ENCODE peak calls at places on chromosomes 1 and 21, in four cellular contexts. S is hepatic stellate cell, I is dorsolateral prefrontal cortex, M is RPMI7951. W is an unnamed sample.

GRCh38 chr1:10308001-10308400 is 90.9 kb upstream of the PGD start:
- DNase-seq in S (no peak), I (no peak), M (no peak), W (no peak)

GRCh38 chr1:12407050-12407961 is 177.5 kb downstream of the VPS13D start:
- DNase-seq in S (peak), I (no peak), M (peak), W (peak)

GRCh38 chr1:207487636-207488035 is 8.3 kb upstream of the CR1 start:
- DNase-seq in S (no peak), I (no peak), M (no peak), W (no peak)

GRCh38 chr1:240126821-240127220 is 35.1 kb downstream of the FMN2 start:
- DNase-seq in S (peak), I (no peak), M (peak), W (peak)

GRCh38 chr1:43962324-43962723 is 7.5 kb upstream of the DPH2 start:
- DNase-seq in S (no peak), I (peak), M (no peak), W (no peak)

GRCh38 chr1:92902406-92902744 is 58.9 kb downstream of the DIPK1A start:
- DNase-seq in S (no peak), I (no peak), M (no peak), W (no peak)

GRCh38 chr1:227449051-227449450 is 114.3 kb upstream of the ZNF678 start:
- DNase-seq in S (peak), I (no peak), M (peak), W (peak)

GRCh38 chr1:224923726-224924125 is 5.7 kb upstream of the DNAH14 start:
- DNase-seq in S (no peak), I (no peak), M (no peak), W (no peak)

GRCh38 chr21:36171741-36172331 is 15.2 kb downstream of the DOP1B start:
- DNase-seq in S (peak), I (no peak), M (no peak), W (no peak)

GRCh38 chr21:46604975-46605758 is at the start of gene S100B:
- DNase-seq in S (no peak), I (peak), M (peak), W (no peak)

GRCh38 chr1:31410871-31411270 is 2.1 kb upstream of the SERINC2 start:
- DNase-seq in S (no peak), I (no peak), M (peak), W (peak)

GRCh38 chr1:15799004-15799867 is 8.2 kb downstream of the UQCRHL start:
- DNase-seq in S (peak), I (peak), M (peak), W (peak)

GRCh38 chr1:204398197-204399125 is 13.2 kb downstream of the PPP1R15B start:
- DNase-seq in S (peak), I (peak), M (peak), W (peak)

GRCh38 chr1:178051071-178051470 is 42.8 kb upstream of the RASAL2 start:
- DNase-seq in S (no peak), I (no peak), M (no peak), W (no peak)

GRCh38 chr1:47688161-47688560 is 250.3 kb downstream of the FOXD2 start:
- DNase-seq in S (no peak), I (no peak), M (no peak), W (no peak)

GRCh38 chr21:17819878-17820232 is 699 bp upstream of the C21orf91 start:
- DNase-seq in S (no peak), I (no peak), M (no peak), W (no peak)

GRCh38 chr1:37792943-37793686 is 532 bp upstream of the MANEAL start:
- DNase-seq in S (no peak), I (no peak), M (no peak), W (no peak)

GRCh38 chr1:247054992-247055415 is 23.6 kb downstream of the ZNF670 start:
- DNase-seq in S (no peak), I (no peak), M (peak), W (peak)

GRCh38 chr1:84961316-84961715 is 35.6 kb downstream of the MCOLN2 start:
- DNase-seq in S (no peak), I (no peak), M (no peak), W (no peak)

GRCh38 chr1:157116735-157117103 is 17.1 kb upstream of the ETV3L start:
- DNase-seq in S (no peak), I (no peak), M (no peak), W (no peak)

GRCh38 chr1:235399661-235400060 is 32.4 kb downstream of the TBCE start:
- DNase-seq in S (no peak), I (no peak), M (no peak), W (no peak)

GRCh38 chr1:203405703-203406430 is 54.9 kb upstream of the FMOD start:
- DNase-seq in S (no peak), I (no peak), M (no peak), W (no peak)

GRCh38 chr1:94324168-94324544 is 86.8 kb upstream of the ARHGAP29 start:
- DNase-seq in S (no peak), I (no peak), M (peak), W (peak)

GRCh38 chr1:3672231-3672970 is 20.1 kb downstream of the TP73 start:
- DNase-seq in S (no peak), I (no peak), M (no peak), W (no peak)

GRCh38 chr1:169707917-169708604 is 3.4 kb downstream of the SELL start:
- DNase-seq in S (no peak), I (no peak), M (no peak), W (no peak)

GRCh38 chr1:28127617-28128257 is 39.3 kb upstream of the EYA3 start:
- DNase-seq in S (no peak), I (no peak), M (no peak), W (no peak)

GRCh38 chr1:147292012-147292411 is 49.5 kb downstream of the CHD1L start:
- DNase-seq in S (peak), I (no peak), M (peak), W (peak)

GRCh38 chr1:15678578-15678977 is 5.5 kb upstream of the PLEKHM2 start:
- DNase-seq in S (peak), I (no peak), M (peak), W (peak)

GRCh38 chr1:24289937-24290595 is 29.1 kb upstream of the GRHL3 start:
- DNase-seq in S (peak), I (peak), M (peak), W (peak)

GRCh38 chr1:11960710-11961109 is 19.5 kb upstream of the MFN2 start:
- DNase-seq in S (no peak), I (no peak), M (no peak), W (no peak)

GRCh38 chr1:11955221-11955620 is 20.7 kb downstream of the PLOD1 start:
- DNase-seq in S (no peak), I (no peak), M (no peak), W (no peak)

GRCh38 chr1:161100534-161100933 is 2.4 kb downstream of the KLHDC9 start:
- DNase-seq in S (no peak), I (no peak), M (no peak), W (no peak)